ENCODE peak calls at places on chromosomes 11 and 22, in seven cellular contexts. R, C, Z, W, B, A and F are unnamed samples.
A peak's percentile ranks its signal among the peaks of the same experiment; 100 is the strongest.

GRCh38 chr11:114061053-114062049 is 1.8 kb downstream of the ZBTB16 start:
- DNase-seq in R (no peak), C (peak; percentile 74), Z (no peak), W (peak; percentile 59), B (no peak), A (peak; percentile 62), F (peak; percentile 41)

GRCh38 chr11:47154738-47155570 is 21.7 kb downstream of the ARFGAP2 start:
- DNase-seq in R (no peak), C (no peak), Z (no peak), W (no peak), B (no peak), A (no peak), F (no peak)

GRCh38 chr11:5663511-5663910 is 21.4 kb downstream of the TRIM5 start:
- DNase-seq in R (no peak), C (no peak), Z (no peak), W (no peak), B (no peak), A (no peak), F (no peak)

GRCh38 chr11:47271961-47272661 is 2.2 kb downstream of the MADD start:
- DNase-seq in R (no peak), C (peak; percentile 17), Z (peak; percentile 60), W (peak; percentile 70), B (no peak), A (no peak), F (peak; percentile 13)

GRCh38 chr11:17771841-17772401 is 37.3 kb downstream of the KCNC1 start:
- DNase-seq in R (no peak), C (no peak), Z (no peak), W (no peak), B (no peak), A (no peak), F (no peak)

GRCh38 chr11:94595061-94595460 is 27.9 kb downstream of the PIWIL4 start:
- DNase-seq in R (no peak), C (no peak), Z (no peak), W (no peak), B (no peak), A (no peak), F (no peak)

GRCh38 chr11:70488171-70488570 is 89.8 kb downstream of the CTTN start:
- DNase-seq in R (no peak), C (no peak), Z (no peak), W (no peak), B (no peak), A (no peak), F (no peak)

GRCh38 chr11:35085766-35086165 is 53.2 kb upstream of the CD44 start:
- DNase-seq in R (no peak), C (no peak), Z (no peak), W (no peak), B (no peak), A (no peak), F (no peak)

GRCh38 chr11:40380871-40381270 is 1078.6 kb downstream of the LRRC4C start:
- DNase-seq in R (no peak), C (no peak), Z (no peak), W (no peak), B (no peak), A (no peak), F (no peak)

GRCh38 chr22:50523458-50523805 is 2.0 kb downstream of the SCO2 start:
- DNase-seq in R (no peak), C (no peak), Z (no peak), W (no peak), B (no peak), A (no peak), F (no peak)
- TF ChIP-seq POLR2A in R (no peak), C (no peak), Z (no peak), W (no peak), B (no peak), A (no peak), F (no peak)

GRCh38 chr11:126062679-126063509 is at the start of gene CDON:
- DNase-seq in R (peak; percentile 94), C (peak; percentile 95), Z (peak; percentile 93), W (peak; percentile 94), B (peak; percentile 91), A (peak; percentile 95), F (peak; percentile 94)
- TF ChIP-seq POLR2A in R (peak; percentile 45), C (peak; percentile 26), Z (peak; percentile 15), W (no peak), B (peak; percentile 44), A (peak; percentile 23), F (no peak)

GRCh38 chr22:45009881-45010531 is at the start of gene PHF21B:
- DNase-seq in R (peak; percentile 66), C (no peak), Z (no peak), W (peak; percentile 22), B (no peak), A (peak; percentile 83), F (no peak)
- TF ChIP-seq POLR2A in R (peak; percentile 77), C (no peak), Z (no peak), W (no peak), B (no peak), A (peak; percentile 27), F (no peak)

GRCh38 chr11:31808721-31809542 is 2.2 kb downstream of the PAX6 start:
- DNase-seq in R (no peak), C (no peak), Z (no peak), W (no peak), B (no peak), A (no peak), F (no peak)

GRCh38 chr11:31809543-31809856 is 1.6 kb downstream of the PAX6 start:
- DNase-seq in R (no peak), C (no peak), Z (no peak), W (no peak), B (no peak), A (no peak), F (no peak)

GRCh38 chr11:31808268-31808667 is 2.9 kb downstream of the PAX6 start:
- DNase-seq in R (no peak), C (no peak), Z (no peak), W (no peak), B (no peak), A (no peak), F (no peak)

GRCh38 chr11:31810779-31811647 is at the start of gene PAX6:
- DNase-seq in R (no peak), C (peak; percentile 97), Z (peak; percentile 22), W (peak; percentile 79), B (no peak), A (no peak), F (peak; percentile 30)

GRCh38 chr11:31809857-31810778 is 1.0 kb downstream of the PAX6 start:
- DNase-seq in R (no peak), C (peak; percentile 56), Z (no peak), W (no peak), B (no peak), A (no peak), F (peak; percentile 14)
- TF ChIP-seq POLR2A in R (no peak), C (no peak), Z (no peak), W (no peak), B (no peak), A (no peak), F (no peak)